ENCODE peak calls at places on chromosomes 5 and 9, in nine cellular contexts. W, N, G, O, A, Q, U, T and X are unnamed samples.

GRCh38 chr5:2137444-2138050 is 254.8 kb upstream of the IRX4 start:
- DNase-seq in W (no peak), N (no peak), G (no peak), T (peak; percentile 43), Q (no peak), U (no peak), A (no peak), O (no peak), X (no peak)

GRCh38 chr9:105663914-105664313 is 1.7 kb downstream of the TAL2 start:
- DNase-seq in O (no peak), G (no peak), U (no peak), Q (no peak), A (no peak), N (no peak), T (no peak), W (no peak), X (no peak)

GRCh38 chr9:131917009-131917408 is 162.7 kb downstream of the MED27 start:
- DNase-seq in O (no peak), W (no peak), T (no peak), U (no peak), N (no peak), G (no peak), A (no peak), Q (no peak), X (no peak)

GRCh38 chr9:91212592-91213243 is 149.0 kb downstream of the AUH start:
- DNase-seq in A (no peak), O (no peak), G (no peak), N (no peak), W (no peak), T (no peak), U (no peak), Q (no peak), X (no peak)

GRCh38 chr5:42638972-42639371 is 117.6 kb upstream of the CCDC152 start:
- DNase-seq in Q (no peak), T (no peak), W (no peak), N (no peak), G (no peak), O (no peak), U (no peak), A (no peak), X (no peak)

GRCh38 chr5:180802325-180803180 is at the start of gene MGAT1:
- DNase-seq in Q (peak; percentile 96), N (peak; percentile 77), G (peak; percentile 93), T (peak; percentile 92), A (peak; percentile 92), O (peak; percentile 73), W (peak; percentile 90), U (peak; percentile 89), X (peak; percentile 86)

GRCh38 chr5:17379188-17379951 is 118.7 kb upstream of the TAF11L2 start:
- DNase-seq in Q (no peak), G (no peak), U (no peak), W (no peak), N (no peak), T (no peak), O (peak; percentile 74), A (no peak), X (no peak)

GRCh38 chr9:109466623-109467590 is 31.2 kb downstream of the PTPN3 start:
- DNase-seq in T (no peak), Q (no peak), A (no peak), O (peak; percentile 44), W (no peak), N (peak; percentile 48), G (no peak), U (no peak), X (no peak)

GRCh38 chr5:9294793-9295465 is 250.9 kb downstream of the SEMA5A start:
- DNase-seq in Q (no peak), U (peak; percentile 65), O (no peak), T (no peak), A (no peak), G (no peak), W (no peak), N (no peak), X (no peak)

GRCh38 chr9:96202971-96203780 is 98.8 kb downstream of the HSD17B3 start:
- DNase-seq in N (no peak), W (no peak), G (no peak), T (no peak), Q (no peak), A (no peak), O (no peak), U (no peak), X (no peak)

GRCh38 chr5:78726003-78726402 is 77.4 kb upstream of the LHFPL2 start:
- DNase-seq in A (no peak), G (no peak), O (no peak), T (no peak), W (no peak), N (no peak), U (no peak), Q (no peak), X (no peak)

GRCh38 chr9:100287186-100287585 is 65.6 kb downstream of the TEX10 start:
- DNase-seq in U (no peak), O (peak; percentile 14), A (no peak), Q (no peak), T (no peak), N (no peak), G (no peak), W (no peak), X (no peak)

GRCh38 chr5:180495292-180495691 is 1.1 kb downstream of the CNOT6 start:
- DNase-seq in U (no peak), A (no peak), Q (peak; percentile 3), N (no peak), T (peak; percentile 29), G (no peak), O (no peak), W (no peak), X (no peak)

GRCh38 chr5:173670130-173670591 is 53.7 kb upstream of the BOD1 start:
- DNase-seq in Q (no peak), A (no peak), T (peak; percentile 48), W (no peak), N (no peak), G (no peak), O (peak; percentile 64), U (peak; percentile 44), X (no peak)

GRCh38 chr9:122056484-122056883 is 36.6 kb downstream of the TTLL11 start:
- DNase-seq in O (peak; percentile 41), A (no peak), W (no peak), N (peak; percentile 13), T (no peak), U (peak; percentile 67), Q (no peak), G (no peak), X (no peak)

GRCh38 chr5:43066799-43067741 is 27.0 kb upstream of the ANXA2R start:
- DNase-seq in W (peak; percentile 92), U (peak; percentile 93), Q (peak; percentile 93), N (peak; percentile 93), G (peak; percentile 90), T (peak; percentile 96), A (peak; percentile 86), O (peak; percentile 93), X (peak; percentile 92)

GRCh38 chr5:93249651-93250289 is 331.2 kb downstream of the NR2F1-AS1 start:
- DNase-seq in W (no peak), N (peak; percentile 17), A (no peak), T (no peak), U (no peak), G (no peak), Q (no peak), O (peak; percentile 86), X (no peak)

DNA sequence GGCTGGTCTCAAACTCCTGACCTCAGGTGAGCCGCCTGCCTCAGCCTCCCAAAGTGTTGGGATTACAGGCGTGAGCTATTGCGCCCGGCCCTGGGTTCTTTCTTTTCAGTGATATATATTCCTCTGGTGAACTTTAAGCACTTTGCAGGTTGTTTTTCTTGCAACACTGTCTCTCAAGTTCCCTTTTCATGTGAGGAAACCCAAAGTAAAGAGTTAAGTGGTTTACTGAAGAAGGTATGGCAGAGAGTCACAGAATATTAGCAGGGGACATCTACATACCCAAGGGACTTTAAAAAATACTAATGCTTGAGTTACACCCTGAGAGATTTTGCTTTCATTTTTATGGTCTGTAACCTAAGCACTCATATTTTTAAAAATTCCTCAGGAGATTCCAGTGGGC is 6.7 kb upstream of the GAPT start:
- DNase-seq in O (no peak), G (no peak), W (no peak), U (no peak), T (no peak), N (no peak), Q (no peak), A (no peak), X (no peak)
- H3K4me3 ChIP-seq in O (no peak overlapping the region), G (no peak overlapping the region), W (no peak overlapping the region), U (no peak overlapping the region), T (no peak overlapping the region), N (no peak overlapping the region), Q (no peak overlapping the region), A (no peak overlapping the region), X (no peak overlapping the region)

GRCh38 chr5:141513627-141514329 is 24.9 kb downstream of the PCDHGC5 start:
- DNase-seq in U (peak; percentile 91), Q (peak; percentile 93), G (peak; percentile 78), A (peak; percentile 82), O (peak; percentile 92), T (peak; percentile 96), N (no peak), W (peak; percentile 83), X (peak; percentile 70)
- H3K4me1 ChIP-seq in U (peaks cover 17% of the 10 kb centered on the region), Q (peaks cover 2% of the 10 kb centered on the region), G (peaks cover 30% of the 10 kb centered on the region), A (peaks cover 80% of the 10 kb centered on the region), O (peaks cover 63% of the 10 kb centered on the region), T (peaks cover 24% of the 10 kb centered on the region), N (peaks cover 15% of the 10 kb centered on the region), W (peaks cover 11% of the 10 kb centered on the region), X (peaks cover 4% of the 10 kb centered on the region)

DNA sequence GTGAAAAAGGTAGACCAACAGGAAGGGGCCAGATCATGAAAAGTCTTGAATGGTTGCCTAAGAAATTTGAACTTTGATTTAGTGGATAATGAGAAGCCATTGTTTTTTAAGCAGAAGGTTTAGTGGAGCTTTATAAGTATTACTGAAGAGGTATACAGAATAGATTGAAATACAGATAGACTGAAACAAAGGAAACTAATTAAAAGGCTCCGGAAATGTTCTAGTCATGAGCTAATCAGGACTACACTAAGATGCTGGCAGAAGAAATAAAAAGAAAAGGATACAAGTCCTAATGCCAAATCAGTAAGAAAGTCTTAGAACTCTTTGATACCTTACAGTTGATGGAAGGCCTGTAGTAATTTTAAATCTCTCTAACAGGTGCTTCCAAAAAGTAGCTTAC is 45.7 kb upstream of the RFX3 start:
- DNase-seq in U (no peak), G (no peak), W (no peak), T (no peak), Q (no peak), A (no peak), O (no peak), N (no peak), X (no peak)
- H3K27ac ChIP-seq in U (no peak overlapping the region), G (no peak overlapping the region), W (no peak overlapping the region), T (no peak overlapping the region), Q (no peak overlapping the region), A (no peak overlapping the region), O (no peak overlapping the region), N (no peak overlapping the region), X (no peak overlapping the region)

DNA sequence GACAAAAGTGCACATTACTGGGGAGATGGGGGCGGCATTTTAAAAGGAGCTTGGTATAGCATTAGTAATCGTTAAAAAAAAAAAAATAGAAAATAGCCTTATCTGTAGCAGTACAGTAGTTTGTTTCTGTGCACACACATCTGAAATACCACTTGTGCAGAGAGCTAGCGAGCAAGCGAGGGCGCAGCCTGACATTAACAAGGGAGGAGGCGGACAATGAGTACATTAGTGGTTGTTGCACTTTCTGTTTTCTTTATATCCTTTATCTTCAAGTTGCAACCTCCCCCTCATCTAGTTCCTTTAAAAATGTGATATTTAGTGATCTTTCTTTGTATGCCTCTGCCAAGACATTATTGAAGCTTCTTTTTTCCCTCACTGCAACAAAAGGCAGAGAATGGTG is 880 bp upstream of the PTPDC1 start:
- DNase-seq in G (no peak), U (no peak), A (no peak), O (peak; percentile 32), Q (no peak), N (no peak), T (no peak), W (no peak), X (no peak)
- H3K4me3 ChIP-seq in G (no peak overlapping the region), U (no peak overlapping the region), A (peak overlapping the region; percentile 23), O (no peak overlapping the region), Q (no peak overlapping the region), N (no peak overlapping the region), T (no peak overlapping the region), W (no peak overlapping the region), X (no peak overlapping the region)